ENCODE peak calls at places on chromosomes 13 and 19, in ten cellular contexts. U is nephron progenitor cell; E is upper lobe of right lung; T is fibroblast of lung; V is astrocyte of the spinal cord; A is neuronal stem cell; L is heart right ventricle; D is occipital lobe; R is stimulated activated CD8-positive, alpha-beta memory T cell treated with anti-CD3 and anti-CD28 coated beads, Interleukin-4, amount 100 ng/mL, for 1 hour; Y is hepatic stellate cell. F is an unnamed sample.

GRCh38 chr19:38264486-38265212 is at the start of gene SPINT2:
- DNase-seq in U (peak; percentile 82), E (no peak), T (no peak), V (no peak), A (peak; percentile 65), L (peak; percentile 33), D (peak; percentile 70), R (no peak), Y (no peak), F (no peak)

GRCh38 chr19:21851596-21852345 is 15.8 kb upstream of the ZNF43 start:
- DNase-seq in U (peak; percentile 86), E (peak; percentile 95), T (peak; percentile 95), V (peak; percentile 96), A (peak; percentile 95), L (peak; percentile 93), D (peak; percentile 91), R (peak; percentile 75), Y (peak; percentile 97), F (peak; percentile 90)

GRCh38 chr19:18292460-18292809 is 11.0 kb upstream of the JUND start:
- DNase-seq in U (no peak), E (no peak), T (no peak), V (no peak), A (no peak), L (no peak), D (no peak), R (no peak), Y (peak; percentile 35), F (peak; percentile 50)

GRCh38 chr19:10812902-10813404 is 23.1 kb downstream of the TMED1 start:
- DNase-seq in U (no peak), E (no peak), T (peak; percentile 96), V (peak; percentile 91), A (no peak), L (no peak), D (no peak), R (no peak), Y (peak; percentile 96), F (peak; percentile 65)

GRCh38 chr19:46426035-46426505 is 2.7 kb downstream of the PNMA8C start:
- DNase-seq in U (no peak), E (no peak), T (peak; percentile 43), V (peak; percentile 32), A (no peak), L (no peak), D (no peak), R (no peak), Y (no peak), F (peak; percentile 91)

GRCh38 chr19:2045501-2046045 is 5.5 kb downstream of the MKNK2 start:
- DNase-seq in U (no peak), E (no peak), T (no peak), V (no peak), A (no peak), L (peak; percentile 58), D (no peak), R (no peak), Y (no peak), F (no peak)

GRCh38 chr19:45442927-45443461 is 19.3 kb upstream of the ERCC1 start:
- DNase-seq in U (peak; percentile 25), E (peak; percentile 76), T (peak; percentile 36), V (peak; percentile 41), A (no peak), L (no peak), D (no peak), R (no peak), Y (no peak), F (no peak)

GRCh38 chr19:42185281-42185680 is 32.2 kb downstream of the DEDD2 start:
- DNase-seq in U (no peak), E (no peak), T (peak; percentile 39), V (no peak), A (no peak), L (no peak), D (no peak), R (no peak), Y (no peak), F (no peak)

GRCh38 chr13:35501721-35502235 is 25.3 kb upstream of the MAB21L1 start:
- DNase-seq in U (no peak), E (no peak), T (no peak), V (no peak), A (no peak), L (no peak), D (no peak), R (no peak), Y (no peak), F (no peak)

GRCh38 chr13:42638101-42638500 is 64.1 kb downstream of the TNFSF11 start:
- DNase-seq in U (no peak), E (no peak), T (no peak), V (no peak), A (no peak), L (no peak), D (no peak), R (no peak), Y (no peak), F (no peak)

GRCh38 chr13:49300716-49301589 is 53.2 kb downstream of the CDADC1 start:
- DNase-seq in U (peak; percentile 39), E (no peak), T (peak; percentile 61), V (peak; percentile 75), A (peak; percentile 52), L (no peak), D (peak; percentile 35), R (peak; percentile 25), Y (peak; percentile 79), F (peak; percentile 73)

GRCh38 chr13:93227280-93227905 is 786 bp downstream of the GPC6 start:
- DNase-seq in U (peak; percentile 58), E (no peak), T (peak; percentile 64), V (peak; percentile 80), A (peak; percentile 66), L (no peak), D (peak; percentile 31), R (no peak), Y (peak; percentile 40), F (no peak)

GRCh38 chr13:114230117-114230516 is 4.6 kb upstream of the CDC16 start:
- DNase-seq in U (no peak), E (no peak), T (peak; percentile 55), V (no peak), A (no peak), L (no peak), D (no peak), R (no peak), Y (no peak), F (peak; percentile 28)

GRCh38 chr13:29369060-29369743 is 226.3 kb downstream of the SLC7A1 start:
- DNase-seq in U (peak; percentile 17), E (no peak), T (peak; percentile 23), V (peak; percentile 40), A (peak; percentile 50), L (no peak), D (peak; percentile 5), R (no peak), Y (peak; percentile 12), F (peak; percentile 25)

GRCh38 chr19:925912-926594 is at the start of gene ARID3A:
- DNase-seq in U (peak; percentile 64), E (peak; percentile 65), T (peak; percentile 79), V (no peak), A (no peak), L (peak; percentile 56), D (no peak), R (no peak), Y (peak; percentile 92), F (no peak)

GRCh38 chr19:47239152-47239551 is 8.2 kb upstream of the BBC3 start:
- DNase-seq in U (no peak), E (no peak), T (peak; percentile 20), V (no peak), A (no peak), L (no peak), D (no peak), R (no peak), Y (no peak), F (no peak)

GRCh38 chr19:18098891-18099622 is 1.5 kb downstream of the MAST3 start:
- DNase-seq in U (peak; percentile 43), E (peak; percentile 71), T (no peak), V (no peak), A (no peak), L (no peak), D (peak; percentile 44), R (no peak), Y (no peak), F (no peak)

GRCh38 chr13:40447857-40448256 is 218.6 kb downstream of the FOXO1 start:
- DNase-seq in U (no peak), E (no peak), T (no peak), V (no peak), A (no peak), L (no peak), D (no peak), R (no peak), Y (no peak), F (no peak)

GRCh38 chr13:36275190-36276002 is 22.2 kb downstream of the CCDC169 start:
- DNase-seq in U (peak; percentile 8), E (no peak), T (peak; percentile 84), V (peak; percentile 82), A (peak; percentile 27), L (no peak), D (no peak), R (no peak), Y (peak; percentile 21), F (peak; percentile 67)

GRCh38 chr13:112928020-112928931 is 40.7 kb upstream of the MCF2L start:
- DNase-seq in U (no peak), E (no peak), T (no peak), V (no peak), A (no peak), L (no peak), D (no peak), R (no peak), Y (no peak), F (no peak)

GRCh38 chr19:51357952-51358351 is 8.2 kb downstream of the ETFB start:
- DNase-seq in U (no peak), E (no peak), T (no peak), V (no peak), A (no peak), L (no peak), D (no peak), R (no peak), Y (no peak), F (no peak)

GRCh38 chr19:52935434-52935833 is 12.2 kb upstream of the ZNF888 start:
- DNase-seq in U (no peak), E (no peak), T (peak; percentile 86), V (peak; percentile 79), A (no peak), L (no peak), D (no peak), R (no peak), Y (no peak), F (peak; percentile 63)

GRCh38 chr13:99376132-99376531 is 68.9 kb upstream of the GPR183 start:
- DNase-seq in U (no peak), E (no peak), T (no peak), V (no peak), A (no peak), L (no peak), D (no peak), R (no peak), Y (no peak), F (peak; percentile 4)

GRCh38 chr13:19663416-19663979 is 30.0 kb downstream of the MPHOSPH8 start:
- DNase-seq in U (no peak), E (no peak), T (no peak), V (no peak), A (no peak), L (no peak), D (no peak), R (no peak), Y (no peak), F (no peak)

GRCh38 chr13:23984541-23984940 is 87.2 kb upstream of the C1QTNF9B start:
- DNase-seq in U (no peak), E (no peak), T (peak; percentile 56), V (no peak), A (no peak), L (no peak), D (no peak), R (no peak), Y (no peak), F (peak; percentile 65)

GRCh38 chr13:40377783-40378182 is 288.7 kb downstream of the FOXO1 start:
- DNase-seq in U (no peak), E (no peak), T (peak; percentile 78), V (peak; percentile 28), A (no peak), L (no peak), D (no peak), R (no peak), Y (no peak), F (peak; percentile 51)

GRCh38 chr19:44476559-44477408 is 23.5 kb downstream of the ZNF180 start:
- DNase-seq in U (no peak), E (no peak), T (peak; percentile 27), V (peak; percentile 33), A (no peak), L (no peak), D (no peak), R (no peak), Y (no peak), F (peak; percentile 17)